ENCODE peak calls at places on chromosomes 7 and 10, in nine cellular contexts. L is neural progenitor cell, I is body of pancreas, Y is A549, O is cardiac fibroblast, J is esophagus squamous epithelium, D is NCI-H1105 treated with DMSO at 0.1 percent for 48 hours, Q is DND-41, B is NCI-H2081 treated with DMSO at 0.1 percent for 48 hours. S is an unnamed sample.

GRCh38 chr7:31735991-31736982 is 49.3 kb downstream of the PPP1R17 start:
- DNase-seq in Q (peak; percentile 41), I (peak; percentile 66), D (peak; percentile 77), L (peak; percentile 80), J (no peak), B (peak; percentile 41), O (peak; percentile 69), Y (peak; percentile 45), S (peak; percentile 90)

GRCh38 chr7:23687011-23687410 is 7.0 kb downstream of the FAM221A start:
- DNase-seq in I (peak; percentile 82), Y (no peak), L (no peak), D (no peak), Q (no peak), J (no peak), O (no peak), B (no peak), S (no peak)

GRCh38 chr10:62769574-62770242 is 34.8 kb upstream of the ADO start:
- DNase-seq in B (no peak), J (no peak), Q (no peak), Y (no peak), O (peak; percentile 11), D (no peak), I (no peak), L (no peak), S (peak; percentile 67)

GRCh38 chr10:241451-241850 is 106.2 kb downstream of the ZMYND11 start:
- DNase-seq in Y (no peak), O (no peak), I (no peak), B (no peak), Q (no peak), J (no peak), L (no peak), D (no peak), S (no peak)

GRCh38 chr7:50266893-50267386 is 37.6 kb upstream of the IKZF1 start:
- DNase-seq in L (no peak), O (no peak), B (no peak), Q (peak; percentile 94), I (peak; percentile 33), D (no peak), J (no peak), Y (no peak), S (no peak)

GRCh38 chr10:34746094-34746493 is 69.0 kb downstream of the PARD3 start:
- DNase-seq in L (no peak), Y (no peak), Q (no peak), B (no peak), D (no peak), O (no peak), I (peak; percentile 37), J (no peak), S (no peak)

GRCh38 chr7:70553364-70553763 is 578.6 kb upstream of the GALNT17 start:
- DNase-seq in L (no peak), Q (no peak), D (no peak), J (no peak), O (no peak), I (peak; percentile 7), Y (no peak), B (no peak), S (no peak)

GRCh38 chr7:133542209-133542780 is 289.4 kb downstream of the EXOC4 start:
- DNase-seq in I (no peak), Q (no peak), L (no peak), B (no peak), O (no peak), D (no peak), Y (no peak), J (no peak), S (no peak)

GRCh38 chr7:97859606-97860204 is 12.5 kb downstream of the ASNS start:
- DNase-seq in L (no peak), J (no peak), D (no peak), B (no peak), I (no peak), O (peak; percentile 53), Q (no peak), Y (no peak), S (no peak)

GRCh38 chr7:44287488-44288380 is 37.7 kb downstream of the CAMK2B start:
- DNase-seq in J (no peak), Q (no peak), I (no peak), L (no peak), D (no peak), B (no peak), Y (no peak), O (no peak), S (peak; percentile 24)

GRCh38 chr10:53579773-53580172 is 807.2 kb upstream of the MBL2 start:
- DNase-seq in J (no peak), O (no peak), Y (no peak), I (no peak), L (no peak), D (no peak), Q (no peak), B (no peak), S (no peak)

GRCh38 chr7:39198556-39198955 is 220.8 kb downstream of the POU6F2 start:
- DNase-seq in Q (no peak), O (no peak), I (no peak), L (no peak), Y (no peak), D (no peak), B (no peak), J (no peak), S (no peak)

GRCh38 chr7:7564323-7564780 is 2.3 kb upstream of the MIOS start:
- DNase-seq in D (no peak), B (no peak), Y (peak; percentile 54), I (no peak), Q (no peak), O (peak; percentile 63), J (no peak), L (no peak), S (no peak)

GRCh38 chr10:42916974-42917373 is 134.4 kb downstream of the BMS1 start:
- DNase-seq in Q (no peak), D (no peak), Y (no peak), B (no peak), I (no peak), O (no peak), L (no peak), J (no peak), S (no peak)

GRCh38 chr10:48659790-48660189 is 24.9 kb upstream of the WDFY4 start:
- DNase-seq in Q (no peak), L (peak; percentile 30), D (peak; percentile 23), O (peak; percentile 33), B (no peak), J (no peak), I (no peak), Y (no peak), S (no peak)

GRCh38 chr7:139482662-139483466 is 609 bp downstream of the KLRG2 start:
- DNase-seq in O (no peak), Y (no peak), I (peak; percentile 9), D (no peak), J (no peak), B (no peak), Q (no peak), L (peak; percentile 70), S (peak; percentile 86)